ENCODE peak calls at places on chromosomes 1 and 21, in eight cellular contexts. Q is CD4-positive, CD25-positive, alpha-beta regulatory T cell; V is neuronal stem cell; E is CD8-positive, alpha-beta memory T cell; W is adrenal gland; U is upper lobe of right lung; H is psoas muscle; R is keratinocyte. O is an unnamed sample.

GRCh38 chr1:152244576-152244975 is 20.6 kb upstream of the HRNR start:
- DNase-seq in Q (no peak), R (no peak), E (no peak), U (no peak), W (no peak), H (no peak), V (no peak), O (no peak)

GRCh38 chr1:36359911-36360310 is 25.8 kb downstream of the STK40 start:
- DNase-seq in Q (no peak), E (peak; percentile 22), U (no peak), V (no peak), R (no peak), H (no peak), W (no peak), O (no peak)

GRCh38 chr1:55277377-55278130 is 62.4 kb upstream of the USP24 start:
- DNase-seq in H (peak; percentile 79), R (peak; percentile 30), U (peak; percentile 83), W (peak; percentile 81), V (peak; percentile 72), Q (peak; percentile 54), E (peak; percentile 66), O (peak; percentile 88)

GRCh38 chr1:24186993-24187790 is at the start of gene IFNLR1:
- DNase-seq in V (no peak), R (no peak), H (peak; percentile 41), U (peak; percentile 91), E (peak; percentile 57), W (peak; percentile 83), Q (peak; percentile 73), O (peak; percentile 87)

GRCh38 chr1:156667610-156667967 is 9.6 kb downstream of the NES start:
- DNase-seq in Q (no peak), U (no peak), V (no peak), H (peak; percentile 44), W (no peak), R (no peak), E (no peak), O (no peak)

GRCh38 chr1:31802190-31803150 is 13.4 kb downstream of the SPOCD1 start:
- DNase-seq in U (no peak), E (no peak), Q (no peak), W (no peak), R (no peak), V (no peak), H (no peak), O (no peak)

GRCh38 chr1:236066828-236067386 is 2.0 kb upstream of the NID1 start:
- DNase-seq in E (peak; percentile 23), W (peak; percentile 34), H (peak; percentile 30), U (peak; percentile 79), R (no peak), Q (peak; percentile 5), V (no peak), O (no peak)

GRCh38 chr1:92188436-92189255 is 29.1 kb upstream of the C1orf146 start:
- DNase-seq in E (no peak), V (no peak), H (no peak), U (no peak), R (no peak), Q (no peak), W (no peak), O (no peak)

GRCh38 chr1:22676916-22677601 is 24.0 kb downstream of the C1QB start:
- DNase-seq in U (no peak), Q (no peak), H (no peak), V (no peak), W (no peak), R (no peak), E (no peak), O (no peak)

GRCh38 chr1:204077979-204078696 is 5.2 kb downstream of the SOX13 start:
- DNase-seq in Q (no peak), R (no peak), W (no peak), U (peak; percentile 71), H (no peak), E (no peak), V (peak; percentile 65), O (no peak)

DNA sequence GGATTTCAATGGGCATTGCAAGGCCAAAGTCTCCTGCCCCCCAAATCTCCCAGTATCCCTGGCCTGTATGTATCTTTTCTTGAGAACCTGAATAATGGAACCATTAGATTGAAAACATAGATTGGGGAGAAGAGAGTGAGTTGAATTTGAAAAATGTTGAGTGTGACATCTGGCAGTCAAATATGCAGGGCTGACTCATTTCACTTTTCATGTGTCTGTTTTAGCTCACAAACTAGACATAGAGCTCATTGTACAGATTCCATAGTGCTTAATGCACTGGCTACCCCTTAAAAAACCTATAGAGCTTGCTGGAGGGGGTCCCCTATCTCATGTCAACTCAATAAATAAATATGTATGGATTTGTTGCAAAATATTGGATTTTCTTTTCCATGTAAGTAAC is 30.8 kb downstream of the DDR2 start:
- DNase-seq in R (no peak), Q (no peak), U (no peak), W (no peak), H (no peak), V (no peak), E (no peak), O (no peak)
- H3K27ac ChIP-seq in R (no peak overlapping the region), Q (no peak overlapping the region), U (no peak overlapping the region), W (peak overlapping the region; percentile 48), H (no peak overlapping the region), V (no peak overlapping the region), E (no peak overlapping the region), O (no peak overlapping the region)

GRCh38 chr21:45358261-45358670 is 46.7 kb upstream of the COL18A1 start:
- DNase-seq in H (no peak), W (no peak), U (no peak), E (no peak), R (no peak), Q (no peak), V (no peak), O (peak; percentile 50)
- H3K4me1 ChIP-seq in H (no peaks in the 10 kb centered on the region), W (no peaks in the 10 kb centered on the region), U (no peaks in the 10 kb centered on the region), E (no peaks in the 10 kb centered on the region), R (peaks cover 3% of the 10 kb centered on the region), Q (no peaks in the 10 kb centered on the region), V (peaks cover 7% of the 10 kb centered on the region), O (peaks cover under 1% of the 10 kb centered on the region)

DNA sequence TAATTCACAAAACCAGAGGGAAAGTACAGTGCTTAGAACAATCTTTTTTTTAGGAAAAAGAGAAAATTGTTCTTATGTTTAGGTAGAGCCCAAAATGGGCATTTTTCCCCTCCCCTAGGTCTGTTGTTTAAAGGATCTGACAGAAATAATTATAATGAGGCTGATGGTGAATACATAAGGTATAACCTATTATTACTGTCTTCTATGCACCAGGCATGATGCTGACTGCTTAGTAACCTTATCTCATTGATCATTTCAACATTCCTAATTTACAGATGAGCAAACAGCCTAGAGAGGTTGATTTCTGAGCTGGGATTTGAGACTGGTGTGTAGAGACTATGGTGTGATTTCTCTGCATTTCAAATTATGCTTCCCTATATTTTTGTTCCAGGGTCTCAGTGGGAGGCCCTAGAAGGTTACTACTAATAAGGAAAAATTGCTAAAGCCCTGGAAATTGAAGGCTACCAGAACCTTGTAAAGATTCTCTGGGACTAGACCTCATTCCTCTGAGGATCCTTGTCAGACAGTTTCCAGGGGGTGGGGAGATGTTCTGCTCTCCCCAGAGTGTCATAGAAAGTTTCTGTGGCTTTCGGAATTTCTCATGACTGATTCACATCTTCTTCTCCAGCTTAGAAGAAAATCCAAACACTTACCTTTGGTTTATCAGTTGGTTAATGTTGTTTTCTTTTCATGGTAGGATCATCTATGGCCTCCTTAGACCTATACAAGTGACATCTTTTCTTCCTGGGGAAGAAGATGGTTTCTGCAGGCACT is 44.9 kb downstream of the ROR1 start:
- DNase-seq in E (no peak), U (no peak), V (no peak), Q (no peak), W (no peak), H (no peak), R (no peak), O (no peak)
- H3K36me3 ChIP-seq in E (no peaks in the 10 kb centered on the region), U (no peaks in the 10 kb centered on the region), V (no peaks in the 10 kb centered on the region), Q (no peaks in the 10 kb centered on the region), W (no peaks in the 10 kb centered on the region), H (no peaks in the 10 kb centered on the region), R (no peaks in the 10 kb centered on the region), O (no peaks in the 10 kb centered on the region)

DNA sequence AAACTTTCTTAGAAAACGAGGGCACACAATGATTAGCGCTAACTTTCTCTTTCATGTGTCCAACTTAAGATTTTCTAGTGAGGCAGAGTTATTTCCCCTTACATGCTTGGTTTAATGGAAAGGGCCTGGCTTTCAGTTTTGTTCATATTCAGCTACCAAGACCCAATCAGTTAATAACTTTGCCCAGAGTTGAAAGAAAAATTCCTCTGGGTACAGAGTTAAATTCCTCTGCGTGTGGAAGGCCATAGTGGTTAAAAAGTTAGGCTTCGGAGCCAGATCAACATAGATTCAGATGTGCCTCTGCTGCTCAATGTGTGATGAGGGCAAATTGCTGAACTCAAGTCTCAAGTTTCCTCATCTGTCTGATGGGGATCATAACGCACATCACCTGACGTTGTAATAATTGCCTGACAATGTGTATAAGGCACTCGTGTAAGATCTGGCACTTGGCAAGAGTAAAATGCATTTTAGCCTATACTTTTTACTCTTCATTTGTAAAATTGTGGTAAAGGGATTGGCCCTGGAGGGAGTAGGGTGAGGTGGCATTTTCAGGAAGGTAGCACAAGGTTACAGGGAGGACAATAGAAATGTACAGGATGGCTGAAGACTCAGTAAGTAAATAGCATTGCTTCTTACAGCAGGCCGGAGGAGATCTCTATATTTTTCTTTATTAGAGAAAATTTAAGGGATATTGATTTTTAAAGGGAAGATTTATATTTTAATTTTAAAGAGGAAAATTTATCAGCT is 103.4 kb downstream of the ROR1 start:
- DNase-seq in R (no peak), W (no peak), E (no peak), Q (no peak), H (no peak), U (no peak), V (no peak), O (no peak)
- H3K27ac ChIP-seq in R (peak overlapping the region; percentile 3), W (no peak overlapping the region), E (no peak overlapping the region), Q (no peak overlapping the region), H (no peak overlapping the region), U (no peak overlapping the region), V (no peak overlapping the region), O (no peak overlapping the region)

O was measured in kidney.